ENCODE peak calls at places on chromosomes 5 and 9, in seven cellular contexts. One of them, this sample, is unnamed. For H3K9me3, the result is how much of the 10 kb centered on the place peaks cover.

GRCh38 chr5:82387041-82387818 is 109.1 kb upstream of the RPS23 start:
- DNase-seq in AG04450: no peak
- DNase-seq in testis: no peak
- DNase-seq in body of pancreas: no peak
- DNase-seq in H9: no peak
- DNase-seq in fibroblast of lung: peak
- DNase-seq in CD8-positive, alpha-beta memory T cell: no peak
- DNase-seq in this sample: no peak

GRCh38 chr5:1348986-1349245 is 4.0 kb upstream of the CLPTM1L start:
- DNase-seq in testis: no peak
- DNase-seq in body of pancreas: no peak
- DNase-seq in CD8-positive, alpha-beta memory T cell: no peak
- DNase-seq in H9: no peak
- DNase-seq in fibroblast of lung: no peak
- DNase-seq in AG04450: no peak
- DNase-seq in this sample: no peak

GRCh38 chr9:126468141-126468825 is 141.7 kb downstream of the MVB12B start:
- DNase-seq in testis: peak
- DNase-seq in body of pancreas: no peak
- DNase-seq in CD8-positive, alpha-beta memory T cell: no peak
- DNase-seq in H9: no peak
- DNase-seq in AG04450: no peak
- DNase-seq in fibroblast of lung: no peak
- DNase-seq in this sample: no peak

GRCh38 chr5:82560546-82560945 is 282.4 kb upstream of the RPS23 start:
- DNase-seq in CD8-positive, alpha-beta memory T cell: no peak
- DNase-seq in AG04450: no peak
- DNase-seq in H9: no peak
- DNase-seq in fibroblast of lung: no peak
- DNase-seq in testis: no peak
- DNase-seq in body of pancreas: no peak
- DNase-seq in this sample: no peak

GRCh38 chr5:55406292-55406691 is 98.5 kb downstream of the MTREX start:
- DNase-seq in testis: no peak
- DNase-seq in body of pancreas: no peak
- DNase-seq in H9: no peak
- DNase-seq in fibroblast of lung: no peak
- DNase-seq in AG04450: no peak
- DNase-seq in CD8-positive, alpha-beta memory T cell: no peak
- DNase-seq in this sample: no peak

GRCh38 chr5:170313344-170313743 is 15.8 kb upstream of the LCP2 start:
- DNase-seq in testis: no peak
- DNase-seq in CD8-positive, alpha-beta memory T cell: peak
- DNase-seq in H9: no peak
- DNase-seq in body of pancreas: no peak
- DNase-seq in fibroblast of lung: no peak
- DNase-seq in AG04450: no peak
- DNase-seq in this sample: no peak

GRCh38 chr9:99023831-99024230 is 80.1 kb downstream of the COL15A1 start:
- DNase-seq in AG04450: no peak
- DNase-seq in H9: no peak
- DNase-seq in fibroblast of lung: peak
- DNase-seq in body of pancreas: peak
- DNase-seq in CD8-positive, alpha-beta memory T cell: no peak
- DNase-seq in testis: peak
- DNase-seq in this sample: no peak

GRCh38 chr5:157072508-157072907 is 13.6 kb upstream of the HAVCR1 start:
- DNase-seq in fibroblast of lung: no peak
- DNase-seq in CD8-positive, alpha-beta memory T cell: no peak
- DNase-seq in AG04450: no peak
- DNase-seq in body of pancreas: no peak
- DNase-seq in testis: no peak
- DNase-seq in H9: no peak
- DNase-seq in this sample: no peak

GRCh38 chr9:16243798-16244197 is 626.7 kb downstream of the BNC2 start:
- DNase-seq in testis: no peak
- DNase-seq in body of pancreas: no peak
- DNase-seq in H9: peak
- DNase-seq in CD8-positive, alpha-beta memory T cell: no peak
- DNase-seq in fibroblast of lung: no peak
- DNase-seq in AG04450: no peak
- DNase-seq in this sample: no peak

GRCh38 chr5:40904994-40905306 is 4.3 kb upstream of the C7 start:
- DNase-seq in body of pancreas: no peak
- DNase-seq in testis: no peak
- DNase-seq in AG04450: no peak
- DNase-seq in CD8-positive, alpha-beta memory T cell: no peak
- DNase-seq in fibroblast of lung: no peak
- DNase-seq in H9: no peak
- DNase-seq in this sample: no peak

GRCh38 chr5:75405296-75405695 is 68.3 kb downstream of the HMGCR start:
- DNase-seq in body of pancreas: no peak
- DNase-seq in H9: no peak
- DNase-seq in CD8-positive, alpha-beta memory T cell: no peak
- DNase-seq in fibroblast of lung: peak
- DNase-seq in AG04450: no peak
- DNase-seq in testis: no peak
- DNase-seq in this sample: no peak

GRCh38 chr5:151164687-151165392 is 7.3 kb upstream of the ANXA6 start:
- DNase-seq in body of pancreas: peak
- DNase-seq in AG04450: peak
- DNase-seq in H9: peak
- DNase-seq in testis: peak
- DNase-seq in fibroblast of lung: peak
- DNase-seq in CD8-positive, alpha-beta memory T cell: peak
- DNase-seq in this sample: peak

GRCh38 chr5:110817437-110817836 is 78.6 kb downstream of the SLC25A46 start:
- DNase-seq in body of pancreas: no peak
- DNase-seq in H9: no peak
- DNase-seq in testis: no peak
- DNase-seq in fibroblast of lung: peak
- DNase-seq in AG04450: no peak
- DNase-seq in CD8-positive, alpha-beta memory T cell: no peak
- DNase-seq in this sample: no peak

GRCh38 chr5:44257221-44257620 is 132.0 kb downstream of the FGF10 start:
- DNase-seq in fibroblast of lung: no peak
- DNase-seq in AG04450: no peak
- DNase-seq in CD8-positive, alpha-beta memory T cell: no peak
- DNase-seq in body of pancreas: no peak
- DNase-seq in testis: no peak
- DNase-seq in H9: no peak
- DNase-seq in this sample: no peak

GRCh38 chr9:83434254-83434653 is 103.9 kb downstream of the FRMD3 start:
- DNase-seq in body of pancreas: no peak
- DNase-seq in CD8-positive, alpha-beta memory T cell: no peak
- DNase-seq in testis: no peak
- DNase-seq in fibroblast of lung: no peak
- DNase-seq in H9: no peak
- DNase-seq in AG04450: no peak
- DNase-seq in this sample: no peak

GRCh38 chr5:67209141-67209771 is 12.7 kb upstream of the CD180 start:
- DNase-seq in AG04450: peak
- DNase-seq in testis: peak
- DNase-seq in body of pancreas: peak
- DNase-seq in H9: peak
- DNase-seq in fibroblast of lung: peak
- DNase-seq in CD8-positive, alpha-beta memory T cell: peak
- DNase-seq in this sample: peak

GRCh38 chr5:911601-912000 is 18.9 kb downstream of the TRIP13 start:
- DNase-seq in H9: no peak
- DNase-seq in AG04450: no peak
- DNase-seq in CD8-positive, alpha-beta memory T cell: no peak
- DNase-seq in fibroblast of lung: peak
- DNase-seq in testis: no peak
- DNase-seq in body of pancreas: peak
- DNase-seq in this sample: no peak

GRCh38 chr9:123033352-123033751 is at the start of gene GPR21:
- DNase-seq in AG04450: no peak
- DNase-seq in body of pancreas: no peak
- DNase-seq in H9: no peak
- DNase-seq in fibroblast of lung: peak
- DNase-seq in CD8-positive, alpha-beta memory T cell: no peak
- DNase-seq in testis: no peak
- DNase-seq in this sample: no peak

GRCh38 chr5:72296251-72296650 is 23.8 kb downstream of the MRPS27 start:
- DNase-seq in AG04450: no peak
- DNase-seq in body of pancreas: no peak
- DNase-seq in CD8-positive, alpha-beta memory T cell: no peak
- DNase-seq in testis: no peak
- DNase-seq in fibroblast of lung: no peak
- DNase-seq in H9: no peak
- DNase-seq in this sample: no peak

GRCh38 chr9:133892193-133892920 is 99.8 kb downstream of the VAV2 start:
- DNase-seq in fibroblast of lung: no peak
- DNase-seq in H9: no peak
- DNase-seq in testis: no peak
- DNase-seq in CD8-positive, alpha-beta memory T cell: no peak
- DNase-seq in body of pancreas: no peak
- DNase-seq in AG04450: no peak
- DNase-seq in this sample: no peak

GRCh38 chr9:93183663-93184438 is at the start of gene WNK2:
- DNase-seq in fibroblast of lung: no peak
- DNase-seq in testis: peak
- DNase-seq in H9: peak
- DNase-seq in AG04450: no peak
- DNase-seq in body of pancreas: peak
- DNase-seq in CD8-positive, alpha-beta memory T cell: peak
- DNase-seq in this sample: peak

GRCh38 chr9:694499-695154 is 146.9 kb upstream of the DMRT1 start:
- DNase-seq in AG04450: peak
- DNase-seq in CD8-positive, alpha-beta memory T cell: no peak
- DNase-seq in body of pancreas: no peak
- DNase-seq in testis: peak
- DNase-seq in H9: no peak
- DNase-seq in fibroblast of lung: peak
- DNase-seq in this sample: no peak

GRCh38 chr9:120712539-120713031 is 1.7 kb downstream of the MEGF9 start:
- DNase-seq in testis: no peak
- DNase-seq in H9: no peak
- DNase-seq in CD8-positive, alpha-beta memory T cell: no peak
- DNase-seq in fibroblast of lung: no peak
- DNase-seq in body of pancreas: no peak
- DNase-seq in AG04450: no peak
- DNase-seq in this sample: no peak

GRCh38 chr9:135925496-135926133 is 18.3 kb upstream of the CAMSAP1 start:
- DNase-seq in fibroblast of lung: peak
- DNase-seq in testis: no peak
- DNase-seq in CD8-positive, alpha-beta memory T cell: no peak
- DNase-seq in body of pancreas: no peak
- DNase-seq in H9: no peak
- DNase-seq in AG04450: no peak
- DNase-seq in this sample: no peak

GRCh38 chr9:130446111-130446861 is 1.5 kb downstream of the ASS1 start:
- DNase-seq in H9: no peak
- DNase-seq in testis: peak
- DNase-seq in AG04450: peak
- DNase-seq in body of pancreas: peak
- DNase-seq in CD8-positive, alpha-beta memory T cell: no peak
- DNase-seq in fibroblast of lung: peak
- DNase-seq in this sample: no peak

DNA sequence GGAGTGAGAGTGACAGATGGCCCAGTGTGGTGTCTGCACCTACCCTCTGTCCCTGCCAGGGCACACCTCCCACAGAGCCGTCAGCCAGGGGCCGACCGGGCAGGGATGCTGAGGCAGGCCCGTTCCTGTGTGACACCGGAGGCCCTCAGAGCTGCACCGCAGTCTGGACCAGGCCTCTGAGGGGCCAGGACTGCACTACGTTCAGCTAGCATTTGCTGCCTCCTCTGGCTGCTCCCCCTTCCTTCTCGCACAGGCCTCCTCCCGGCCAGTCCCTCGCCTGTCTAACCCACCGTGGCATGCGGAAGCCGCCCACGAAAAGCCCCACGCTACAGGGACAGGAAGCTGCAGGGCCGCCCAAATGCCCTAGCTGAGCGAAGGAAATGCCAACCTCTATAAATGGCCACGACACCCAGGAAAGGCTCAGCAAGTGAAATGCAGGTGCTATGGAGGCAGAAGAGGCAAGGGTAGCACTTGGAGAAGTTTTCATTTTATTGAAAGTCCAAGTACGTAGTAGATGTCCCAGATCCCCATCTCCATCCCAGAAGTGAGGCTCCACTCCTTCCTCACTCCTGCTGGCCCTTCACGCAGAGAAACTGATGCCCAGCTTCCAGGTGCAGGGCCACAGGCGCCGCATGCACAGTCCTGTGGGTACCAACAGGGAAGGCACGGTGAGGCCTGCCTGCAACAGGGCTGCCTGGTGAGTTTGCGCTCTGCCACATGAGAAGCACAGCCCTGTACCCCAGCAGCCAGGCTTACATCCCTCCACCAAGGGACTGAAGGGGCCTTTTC is 38.7 kb downstream of the MAPK9 start:
- DNase-seq in body of pancreas: no peak
- DNase-seq in fibroblast of lung: no peak
- DNase-seq in CD8-positive, alpha-beta memory T cell: no peak
- DNase-seq in H9: no peak
- DNase-seq in testis: no peak
- DNase-seq in AG04450: no peak
- DNase-seq in this sample: no peak
- H3K9me3 ChIP-seq in body of pancreas: under half
- H3K9me3 ChIP-seq in fibroblast of lung: under half
- H3K9me3 ChIP-seq in CD8-positive, alpha-beta memory T cell: under half
- H3K9me3 ChIP-seq in H9: half or more
- H3K9me3 ChIP-seq in testis: under half
- H3K9me3 ChIP-seq in AG04450: half or more
- H3K9me3 ChIP-seq in this sample: under half

GRCh38 chr5:180935203-180935602 is 36.2 kb downstream of the BTNL8 start:
- DNase-seq in body of pancreas: no peak
- DNase-seq in CD8-positive, alpha-beta memory T cell: no peak
- DNase-seq in testis: no peak
- DNase-seq in fibroblast of lung: no peak
- DNase-seq in H9: no peak
- DNase-seq in AG04450: no peak
- DNase-seq in this sample: no peak

GRCh38 chr5:180932660-180933059 is 33.7 kb downstream of the BTNL8 start:
- DNase-seq in body of pancreas: no peak
- DNase-seq in CD8-positive, alpha-beta memory T cell: no peak
- DNase-seq in AG04450: no peak
- DNase-seq in testis: no peak
- DNase-seq in fibroblast of lung: no peak
- DNase-seq in H9: no peak
- DNase-seq in this sample: no peak

GRCh38 chr5:180938294-180938693 is 39.3 kb downstream of the BTNL8 start:
- DNase-seq in CD8-positive, alpha-beta memory T cell: no peak
- DNase-seq in AG04450: no peak
- DNase-seq in body of pancreas: no peak
- DNase-seq in fibroblast of lung: no peak
- DNase-seq in H9: no peak
- DNase-seq in testis: no peak
- DNase-seq in this sample: no peak
- H3K9me3 ChIP-seq in CD8-positive, alpha-beta memory T cell: under half
- H3K9me3 ChIP-seq in AG04450: under half
- H3K9me3 ChIP-seq in body of pancreas: under half
- H3K9me3 ChIP-seq in fibroblast of lung: under half
- H3K9me3 ChIP-seq in H9: under half
- H3K9me3 ChIP-seq in testis: under half
- H3K9me3 ChIP-seq in this sample: under half

GRCh38 chr9:78962186-78962585 is 609.6 kb upstream of the TLE4 start:
- DNase-seq in AG04450: no peak
- DNase-seq in H9: no peak
- DNase-seq in testis: no peak
- DNase-seq in CD8-positive, alpha-beta memory T cell: no peak
- DNase-seq in fibroblast of lung: no peak
- DNase-seq in body of pancreas: no peak
- DNase-seq in this sample: no peak
- H3K9me3 ChIP-seq in AG04450: under half
- H3K9me3 ChIP-seq in H9: under half
- H3K9me3 ChIP-seq in testis: under half
- H3K9me3 ChIP-seq in CD8-positive, alpha-beta memory T cell: under half
- H3K9me3 ChIP-seq in fibroblast of lung: under half
- H3K9me3 ChIP-seq in body of pancreas: under half
- H3K9me3 ChIP-seq in this sample: under half

GRCh38 chr5:178287791-178288105 is 55.1 kb upstream of the PHYKPL start:
- DNase-seq in CD8-positive, alpha-beta memory T cell: no peak
- DNase-seq in body of pancreas: no peak
- DNase-seq in AG04450: no peak
- DNase-seq in testis: no peak
- DNase-seq in H9: no peak
- DNase-seq in fibroblast of lung: no peak
- DNase-seq in this sample: no peak
- H3K9me3 ChIP-seq in CD8-positive, alpha-beta memory T cell: under half
- H3K9me3 ChIP-seq in body of pancreas: under half
- H3K9me3 ChIP-seq in AG04450: under half
- H3K9me3 ChIP-seq in testis: under half
- H3K9me3 ChIP-seq in H9: under half
- H3K9me3 ChIP-seq in fibroblast of lung: under half
- H3K9me3 ChIP-seq in this sample: under half